ENCODE peak calls at places on chromosomes 4 and X, in six cellular contexts. One of them, this sample, is unnamed.

GRCh38 chr4:162410854-162411253 is 247.1 kb upstream of the FSTL5 start:
- DNase-seq in suprapubic skin: no peak
- DNase-seq in EL: no peak
- DNase-seq in HEK293T: no peak
- DNase-seq in Calu3: no peak
- DNase-seq in GM13977: no peak
- DNase-seq in this sample: no peak

GRCh38 chrX:119477812-119478232 is 9.6 kb downstream of the SLC25A5 start:
- DNase-seq in Calu3: peak
- DNase-seq in HEK293T: peak
- DNase-seq in GM13977: no peak
- DNase-seq in suprapubic skin: no peak
- DNase-seq in EL: peak
- DNase-seq in this sample: no peak

GRCh38 chrX:70134116-70134477 is 850 bp downstream of the IGBP1 start:
- DNase-seq in HEK293T: peak
- DNase-seq in Calu3: no peak
- DNase-seq in EL: peak
- DNase-seq in suprapubic skin: no peak
- DNase-seq in GM13977: no peak
- DNase-seq in this sample: no peak

GRCh38 chrX:132716006-132716405 is 227.2 kb upstream of the MBNL3 start:
- DNase-seq in Calu3: no peak
- DNase-seq in EL: no peak
- DNase-seq in suprapubic skin: no peak
- DNase-seq in GM13977: no peak
- DNase-seq in HEK293T: no peak
- DNase-seq in this sample: no peak

GRCh38 chrX:151725338-151725614 is 9.3 kb upstream of the CNGA2 start:
- DNase-seq in suprapubic skin: peak
- DNase-seq in GM13977: no peak
- DNase-seq in EL: no peak
- DNase-seq in HEK293T: no peak
- DNase-seq in Calu3: no peak
- DNase-seq in this sample: no peak

GRCh38 chr4:37902212-37902611 is 11.3 kb downstream of the TBC1D1 start:
- DNase-seq in HEK293T: no peak
- DNase-seq in GM13977: no peak
- DNase-seq in EL: no peak
- DNase-seq in suprapubic skin: no peak
- DNase-seq in Calu3: no peak
- DNase-seq in this sample: no peak

GRCh38 chrX:42149281-42149680 is 225.9 kb upstream of the CASK start:
- DNase-seq in GM13977: no peak
- DNase-seq in Calu3: no peak
- DNase-seq in EL: no peak
- DNase-seq in HEK293T: no peak
- DNase-seq in suprapubic skin: no peak
- DNase-seq in this sample: no peak

GRCh38 chrX:39163585-39163984 is 362.3 kb downstream of the MID1IP1 start:
- DNase-seq in EL: no peak
- DNase-seq in Calu3: no peak
- DNase-seq in HEK293T: no peak
- DNase-seq in suprapubic skin: no peak
- DNase-seq in GM13977: no peak
- DNase-seq in this sample: no peak

GRCh38 chr4:113686950-113687718 is 74.4 kb downstream of the CAMK2D start:
- DNase-seq in suprapubic skin: no peak
- DNase-seq in EL: peak
- DNase-seq in HEK293T: no peak
- DNase-seq in Calu3: no peak
- DNase-seq in GM13977: no peak
- DNase-seq in this sample: peak

GRCh38 chr4:153234923-153235322 is 30.7 kb downstream of the TRIM2 start:
- DNase-seq in HEK293T: no peak
- DNase-seq in Calu3: no peak
- DNase-seq in EL: peak
- DNase-seq in GM13977: no peak
- DNase-seq in suprapubic skin: no peak
- DNase-seq in this sample: no peak

GRCh38 chr4:1479454-1479853 is 73.2 kb upstream of the NKX1-1 start:
- DNase-seq in EL: no peak
- DNase-seq in GM13977: no peak
- DNase-seq in Calu3: no peak
- DNase-seq in suprapubic skin: no peak
- DNase-seq in HEK293T: no peak
- DNase-seq in this sample: no peak

GRCh38 chrX:16465081-16465876 is 184.7 kb upstream of the S100G start:
- DNase-seq in EL: no peak
- DNase-seq in GM13977: no peak
- DNase-seq in HEK293T: no peak
- DNase-seq in Calu3: no peak
- DNase-seq in suprapubic skin: no peak
- DNase-seq in this sample: no peak

GRCh38 chr4:41318839-41319530 is 62.3 kb downstream of the UCHL1 start:
- DNase-seq in suprapubic skin: no peak
- DNase-seq in Calu3: peak
- DNase-seq in GM13977: no peak
- DNase-seq in EL: peak
- DNase-seq in HEK293T: no peak
- DNase-seq in this sample: no peak

GRCh38 chr4:147340111-147340510 is 140.8 kb upstream of the EDNRA start:
- DNase-seq in suprapubic skin: no peak
- DNase-seq in HEK293T: no peak
- DNase-seq in GM13977: no peak
- DNase-seq in EL: peak
- DNase-seq in Calu3: no peak
- DNase-seq in this sample: no peak

GRCh38 chrX:150362599-150363481 is at the start of gene MAMLD1:
- DNase-seq in EL: peak
- DNase-seq in suprapubic skin: peak
- DNase-seq in GM13977: peak
- DNase-seq in HEK293T: peak
- DNase-seq in Calu3: peak
- DNase-seq in this sample: no peak

GRCh38 chr4:88457307-88458090 is 580 bp downstream of the HERC5 start:
- DNase-seq in HEK293T: peak
- DNase-seq in Calu3: peak
- DNase-seq in GM13977: no peak
- DNase-seq in EL: peak
- DNase-seq in suprapubic skin: peak
- DNase-seq in this sample: no peak

GRCh38 chrX:8864151-8864550 is 63.0 kb upstream of the FAM9A start:
- DNase-seq in EL: no peak
- DNase-seq in HEK293T: no peak
- DNase-seq in Calu3: no peak
- DNase-seq in GM13977: no peak
- DNase-seq in suprapubic skin: no peak
- DNase-seq in this sample: no peak

GRCh38 chrX:150438165-150438564 is 75.0 kb downstream of the MAMLD1 start:
- DNase-seq in suprapubic skin: no peak
- DNase-seq in HEK293T: no peak
- DNase-seq in Calu3: no peak
- DNase-seq in GM13977: no peak
- DNase-seq in EL: no peak
- DNase-seq in this sample: no peak

GRCh38 chr4:16051132-16051531 is 32.7 kb downstream of the PROM1 start:
- DNase-seq in GM13977: no peak
- DNase-seq in HEK293T: no peak
- DNase-seq in EL: no peak
- DNase-seq in Calu3: no peak
- DNase-seq in suprapubic skin: no peak
- DNase-seq in this sample: no peak

GRCh38 chr4:142687547-142688275 is 158.4 kb downstream of the INPP4B start:
- DNase-seq in suprapubic skin: no peak
- DNase-seq in EL: no peak
- DNase-seq in GM13977: no peak
- DNase-seq in HEK293T: no peak
- DNase-seq in Calu3: no peak
- DNase-seq in this sample: no peak

GRCh38 chr4:177255359-177255758 is 54.3 kb upstream of the NEIL3 start:
- DNase-seq in GM13977: no peak
- DNase-seq in suprapubic skin: no peak
- DNase-seq in HEK293T: no peak
- DNase-seq in EL: no peak
- DNase-seq in Calu3: no peak
- DNase-seq in this sample: no peak

GRCh38 chr4:6469898-6470501 is 2.4 kb downstream of the PPP2R2C start:
- DNase-seq in HEK293T: no peak
- DNase-seq in GM13977: no peak
- DNase-seq in suprapubic skin: no peak
- DNase-seq in Calu3: no peak
- DNase-seq in EL: no peak
- DNase-seq in this sample: no peak

GRCh38 chrX:100353326-100353725 is 56.7 kb downstream of the PCDH19 start:
- DNase-seq in HEK293T: no peak
- DNase-seq in EL: no peak
- DNase-seq in GM13977: no peak
- DNase-seq in Calu3: no peak
- DNase-seq in suprapubic skin: no peak
- DNase-seq in this sample: no peak

GRCh38 chrX:152989292-152989658 is 4.6 kb downstream of the PNMA5 start:
- DNase-seq in suprapubic skin: no peak
- DNase-seq in HEK293T: no peak
- DNase-seq in GM13977: peak
- DNase-seq in Calu3: no peak
- DNase-seq in EL: no peak
- DNase-seq in this sample: no peak

GRCh38 chr4:1382776-1383727 is 23.2 kb downstream of the NKX1-1 start:
- DNase-seq in EL: no peak
- DNase-seq in Calu3: no peak
- DNase-seq in HEK293T: no peak
- DNase-seq in GM13977: no peak
- DNase-seq in suprapubic skin: peak
- DNase-seq in this sample: no peak

GRCh38 chrX:63918611-63919010 is 133.6 kb upstream of the ARHGEF9 start:
- DNase-seq in Calu3: no peak
- DNase-seq in suprapubic skin: no peak
- DNase-seq in HEK293T: no peak
- DNase-seq in EL: peak
- DNase-seq in GM13977: no peak
- DNase-seq in this sample: no peak

GRCh38 chr4:159382875-159383568 is 280.1 kb downstream of the RAPGEF2 start:
- DNase-seq in EL: no peak
- DNase-seq in GM13977: no peak
- DNase-seq in HEK293T: no peak
- DNase-seq in suprapubic skin: no peak
- DNase-seq in Calu3: no peak
- DNase-seq in this sample: no peak

This sample was measured in GM12878.